ENCODE peak calls at places on chromosomes 6 and 20, in eight cellular contexts. T is psoas muscle, Y is HCT116, D is epithelial cell of esophagus, S is cardiac fibroblast, X is left ventricle myocardium inferior, K is tibial nerve, M is WERI-Rb-1. B is an unnamed sample.
A peak's percentile ranks its signal among the peaks of the same experiment; 100 is the strongest.

GRCh38 chr6:11632231-11632630 is 94.7 kb downstream of the TMEM170B start:
- DNase-seq in Y (peak; percentile 24), M (no peak), S (peak; percentile 49), X (no peak), D (peak; percentile 88), K (no peak), T (no peak), B (no peak)

GRCh38 chr6:142213402-142213801 is 66.3 kb downstream of the VTA1 start:
- DNase-seq in K (no peak), D (no peak), S (no peak), T (no peak), M (no peak), X (no peak), Y (no peak), B (no peak)

GRCh38 chr20:11281240-11281639 is 607.4 kb upstream of the JAG1 start:
- DNase-seq in S (no peak), Y (no peak), D (no peak), M (no peak), K (no peak), T (no peak), X (no peak), B (no peak)

GRCh38 chr6:41577865-41578713 is 31.9 kb downstream of the FOXP4 start:
- DNase-seq in S (peak; percentile 29), D (peak; percentile 67), M (peak; percentile 71), K (no peak), Y (peak; percentile 48), X (no peak), T (no peak), B (no peak)

GRCh38 chr20:33516882-33517281 is 27.0 kb downstream of the CBFA2T2 start:
- DNase-seq in X (no peak), D (peak; percentile 22), M (no peak), Y (no peak), S (peak; percentile 28), T (no peak), K (no peak), B (no peak)

GRCh38 chr6:50849781-50850180 is 31.1 kb downstream of the TFAP2B start:
- DNase-seq in M (peak; percentile 52), K (no peak), X (no peak), T (no peak), D (no peak), Y (no peak), S (no peak), B (no peak)

GRCh38 chr6:50899306-50899840 is 80.7 kb downstream of the TFAP2B start:
- DNase-seq in K (no peak), T (no peak), M (no peak), X (no peak), D (peak; percentile 8), Y (no peak), S (no peak), B (no peak)

GRCh38 chr20:5100684-5101347 is 18.9 kb downstream of the PCNA start:
- DNase-seq in T (peak; percentile 79), M (peak; percentile 69), S (peak; percentile 72), D (peak; percentile 73), K (peak; percentile 85), Y (peak; percentile 39), X (peak; percentile 76), B (no peak)

GRCh38 chr6:29908710-29909109 is 33.6 kb upstream of the HLA-A start:
- DNase-seq in X (no peak), S (no peak), T (no peak), Y (no peak), M (no peak), D (no peak), K (no peak), B (no peak)

GRCh38 chr6:21386744-21387143 is 206.8 kb upstream of the SOX4 start:
- DNase-seq in K (no peak), T (no peak), X (no peak), D (peak; percentile 76), Y (no peak), M (peak; percentile 67), S (no peak), B (no peak)

GRCh38 chr6:137811121-137811911 is 55.7 kb upstream of the TNFAIP3 start:
- DNase-seq in T (peak; percentile 49), S (peak; percentile 83), K (peak; percentile 60), D (peak; percentile 98), X (peak; percentile 33), Y (peak; percentile 55), M (no peak), B (peak; percentile 69)

GRCh38 chr6:148528292-148528691 is 185.7 kb downstream of the SASH1 start:
- DNase-seq in D (no peak), Y (no peak), M (no peak), S (no peak), K (no peak), T (no peak), X (no peak), B (no peak)

GRCh38 chr6:148532698-148533097 is 190.1 kb downstream of the SASH1 start:
- DNase-seq in D (no peak), Y (no peak), K (no peak), M (no peak), X (no peak), T (no peak), S (no peak), B (no peak)

GRCh38 chr6:148529010-148529409 is 186.4 kb downstream of the SASH1 start:
- DNase-seq in T (no peak), K (no peak), X (no peak), Y (no peak), M (no peak), S (no peak), D (no peak), B (no peak)

GRCh38 chr6:148530976-148531375 is 188.3 kb downstream of the SASH1 start:
- DNase-seq in Y (no peak), M (no peak), T (no peak), D (no peak), K (no peak), S (peak; percentile 50), X (no peak), B (no peak)

GRCh38 chr6:148530394-148530923 is 187.8 kb downstream of the SASH1 start:
- DNase-seq in D (peak; percentile 46), T (no peak), S (peak; percentile 81), M (no peak), X (no peak), K (no peak), Y (no peak), B (no peak)
- TF ChIP-seq CTCF in D (no peak), T (no peak), S (no peak), M (no peak), X (no peak), K (no peak), Y (no peak), B (no peak)

GRCh38 chr6:13398421-13398994 is 70.2 kb upstream of the TBC1D7 start:
- DNase-seq in T (no peak), K (no peak), M (peak; percentile 92), X (no peak), Y (no peak), S (no peak), D (no peak), B (no peak)
- H3K4me3 ChIP-seq in T (no peak overlapping the region), K (no peak overlapping the region), M (no peak overlapping the region), X (no peak overlapping the region), Y (no peak overlapping the region), S (no peak overlapping the region), D (no peak overlapping the region), B (no peak overlapping the region)

DNA sequence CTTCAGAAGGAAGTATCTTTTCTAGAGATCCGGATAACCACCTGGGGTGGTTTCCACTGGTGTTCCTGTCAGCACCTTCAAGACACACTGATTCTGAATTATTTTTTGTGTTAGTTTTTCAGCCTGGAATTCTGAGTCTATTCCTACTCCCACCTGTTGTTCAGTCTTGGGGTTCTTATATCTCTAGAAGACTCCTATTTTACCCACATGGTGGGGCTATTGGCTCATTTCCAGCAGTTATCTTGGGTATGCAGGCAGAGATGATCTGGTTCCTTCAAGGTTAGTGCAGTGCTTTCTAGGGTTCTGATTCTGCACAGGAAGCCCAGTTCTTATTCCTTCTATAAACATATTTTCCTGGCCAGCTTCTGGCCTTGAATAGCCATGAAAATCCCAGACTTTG is 175.6 kb upstream of the PDE7B start:
- DNase-seq in X (no peak), Y (peak; percentile 23), D (peak; percentile 36), S (peak; percentile 41), M (peak; percentile 60), K (peak; percentile 29), T (no peak), B (no peak)
- TF ChIP-seq CTCF in X (peak; percentile 23), Y (peak; percentile 41), D (no peak), S (no peak), M (peak; percentile 50), K (peak; percentile 19), T (no peak), B (peak; percentile 37)

DNA sequence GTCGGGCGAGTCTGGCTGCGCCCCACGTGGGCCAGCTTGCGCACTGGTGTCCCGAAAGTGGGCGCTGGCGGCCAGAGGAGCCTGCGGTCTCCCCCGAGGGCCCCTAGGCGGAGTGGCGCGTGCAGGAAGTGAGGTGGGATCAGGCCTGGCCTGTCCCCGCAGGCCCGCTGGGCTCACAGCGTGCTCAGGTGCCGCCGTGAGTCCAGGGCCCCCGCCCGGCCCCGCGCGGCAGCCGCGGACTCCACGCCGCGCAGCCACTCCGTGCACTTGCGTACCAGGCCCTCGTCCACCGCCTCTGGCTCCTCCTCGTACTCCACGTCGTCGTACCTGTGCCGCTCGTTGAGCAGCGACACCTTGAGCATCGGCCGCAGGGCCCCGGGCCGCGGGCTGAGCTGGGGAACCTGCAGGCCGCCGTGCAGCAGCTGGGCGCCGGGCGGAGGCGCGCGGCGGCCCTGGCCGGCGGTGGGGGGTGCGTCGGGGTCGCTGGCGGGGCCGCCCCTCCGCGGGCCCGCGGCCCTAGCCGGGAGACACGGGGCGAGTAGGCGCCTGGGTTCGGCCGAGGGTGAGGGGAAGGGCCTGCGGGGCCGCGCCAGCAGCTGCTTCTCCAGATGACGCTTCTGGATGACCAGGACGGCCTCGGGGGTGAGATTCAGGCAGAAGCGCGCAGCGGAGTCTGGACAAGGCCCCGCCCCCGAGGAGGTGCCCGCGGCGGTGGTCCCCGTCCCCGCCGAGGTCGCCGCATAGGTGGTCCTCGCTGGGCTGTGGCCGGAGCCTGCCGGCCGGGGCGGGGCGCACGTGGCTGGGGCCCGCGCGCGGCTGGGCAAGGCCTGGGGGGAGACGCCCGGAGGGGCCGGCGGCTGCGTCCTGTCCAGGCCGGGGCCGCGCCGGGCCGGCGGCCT is 861 bp downstream of the PRR18 start:
- DNase-seq in M (peak; percentile 61), D (peak; percentile 26), S (no peak), T (no peak), X (no peak), K (no peak), Y (no peak), B (peak; percentile 45)
- H3K4me3 ChIP-seq in M (peak overlapping the region; percentile 72), D (peak overlapping the region; percentile 22), S (no peak overlapping the region), T (peak overlapping the region; percentile 66), X (peak overlapping the region; percentile 68), K (peak overlapping the region; percentile 53), Y (no peak overlapping the region), B (peak overlapping the region; percentile 68)

GRCh38 chr6:150894935-150895686 is 29.6 kb downstream of the MTHFD1L start:
- DNase-seq in Y (no peak), S (peak; percentile 54), M (no peak), D (peak; percentile 57), X (no peak), K (peak; percentile 24), T (no peak), B (peak; percentile 59)
- TF ChIP-seq CTCF in Y (no peak), S (peak; percentile 14), M (peak; percentile 22), D (no peak), X (no peak), K (no peak), T (no peak), B (peak; percentile 1)

B was measured in GM06990.